ENCODE peak calls at places on chromosomes 6 and 20, in ten cellular contexts. B is astrocyte of the cerebellum; U is small intestine; D is endothelial cell; X is activated B cell treated with CpG ODN at 0.5 μM for 24 hours; W is skeletal muscle cell; I is stimulated activated CD8-positive, alpha-beta memory T cell treated with anti-CD3 and anti-CD28 coated beads, Interleukin-12 subunit alpha, Interleukin-12 subunit beta, amount 100 ng/mL, for 4 hours; C is EL; K is HT-29; L is HEK293T. Q is an unnamed sample.

GRCh38 chr6:141521440-141521839 is 611.3 kb upstream of the GJE1 start:
- DNase-seq in B (no peak), U (no peak), D (no peak), X (no peak), W (no peak), I (no peak), C (no peak), K (no peak), L (no peak), Q (no peak)

GRCh38 chr20:51339721-51340450 is 202.6 kb downstream of the NFATC2 start:
- DNase-seq in B (peak; percentile 86), U (no peak), D (no peak), X (no peak), W (no peak), I (no peak), C (no peak), K (no peak), L (no peak), Q (no peak)

GRCh38 chr6:23874985-23875384 is 251.0 kb upstream of the NRSN1 start:
- DNase-seq in B (no peak), U (no peak), D (no peak), X (no peak), W (no peak), I (no peak), C (no peak), K (no peak), L (no peak), Q (no peak)

GRCh38 chr6:161575508-161576254 is 301.8 kb upstream of the AGPAT4 start:
- DNase-seq in B (no peak), U (no peak), D (no peak), X (no peak), W (no peak), I (no peak), C (no peak), K (no peak), L (no peak), Q (no peak)

GRCh38 chr6:2956930-2957329 is 14.4 kb downstream of the SERPINB6 start:
- DNase-seq in B (no peak), U (no peak), D (no peak), X (no peak), W (no peak), I (no peak), C (no peak), K (no peak), L (no peak), Q (no peak)

GRCh38 chr20:25464501-25465204 is 57.2 kb downstream of the GINS1 start:
- DNase-seq in B (no peak), U (no peak), D (no peak), X (no peak), W (no peak), I (no peak), C (no peak), K (no peak), L (no peak), Q (no peak)

GRCh38 chr6:16721977-16722376 is 39.3 kb downstream of the ATXN1 start:
- DNase-seq in B (no peak), U (no peak), D (no peak), X (no peak), W (no peak), I (no peak), C (no peak), K (peak; percentile 60), L (peak; percentile 45), Q (no peak)

GRCh38 chr20:2143594-2143993 is 42.0 kb downstream of the STK35 start:
- DNase-seq in B (no peak), U (no peak), D (no peak), X (no peak), W (no peak), I (no peak), C (no peak), K (no peak), L (no peak), Q (no peak)

GRCh38 chr6:699319-699718 is 6.4 kb upstream of the EXOC2 start:
- DNase-seq in B (no peak), U (no peak), D (no peak), X (no peak), W (no peak), I (no peak), C (no peak), K (no peak), L (no peak), Q (no peak)

GRCh38 chr6:80348263-80348662 is 241.8 kb downstream of the BCKDHB start:
- DNase-seq in B (peak; percentile 92), U (no peak), D (no peak), X (no peak), W (no peak), I (no peak), C (no peak), K (no peak), L (no peak), Q (no peak)

GRCh38 chr6:43972915-43973304 is 154.3 kb downstream of the MRPL14 start:
- DNase-seq in B (peak; percentile 87), U (peak; percentile 47), D (no peak), X (no peak), W (peak; percentile 86), I (no peak), C (peak; percentile 92), K (no peak), L (no peak), Q (no peak)

GRCh38 chr20:35892871-35893270 is 61.4 kb downstream of the SCAND1 start:
- DNase-seq in B (no peak), U (no peak), D (no peak), X (no peak), W (no peak), I (no peak), C (no peak), K (no peak), L (no peak), Q (no peak)

GRCh38 chr6:5277589-5277988 is 16.3 kb downstream of the FARS2 start:
- DNase-seq in B (no peak), U (no peak), D (no peak), X (no peak), W (no peak), I (no peak), C (no peak), K (no peak), L (no peak), Q (no peak)

GRCh38 chr6:159062564-159062945 is 17.8 kb upstream of the TAGAP start:
- DNase-seq in B (no peak), U (peak; percentile 65), D (no peak), X (no peak), W (no peak), I (no peak), C (no peak), K (no peak), L (no peak), Q (no peak)

GRCh38 chr6:84854801-84855400 is 90.5 kb upstream of the TBX18 start:
- DNase-seq in B (no peak), U (no peak), D (no peak), X (no peak), W (no peak), I (no peak), C (no peak), K (no peak), L (no peak), Q (no peak)

GRCh38 chr6:87350516-87350915 is 5.9 kb downstream of the C6orf163 start:
- DNase-seq in B (no peak), U (no peak), D (no peak), X (no peak), W (peak; percentile 58), I (no peak), C (no peak), K (no peak), L (no peak), Q (no peak)

GRCh38 chr6:30842754-30843610 is 41.3 kb upstream of the DDR1 start:
- DNase-seq in B (no peak), U (no peak), D (no peak), X (no peak), W (no peak), I (no peak), C (peak; percentile 42), K (no peak), L (no peak), Q (no peak)

Q was measured in MM.1S.